ENCODE peak calls at places on chromosomes 11 and 22, in six cellular contexts. One of them, this sample, is unnamed.
A peak's percentile ranks its signal among the peaks of the same experiment; 100 is the strongest.

GRCh38 chr11:78402842-78403241 is 14.8 kb downstream of the GAB2 start:
- DNase-seq in stomach: no peak
- DNase-seq in lower lobe of right lung: no peak
- DNase-seq in mesenchymal stem cell: no peak
- DNase-seq in prostate gland: no peak
- DNase-seq in uterus: no peak
- DNase-seq in this sample: no peak

GRCh38 chr22:38260760-38261477 is 11.9 kb downstream of the TMEM184B start:
- DNase-seq in stomach: no peak
- DNase-seq in lower lobe of right lung: no peak
- DNase-seq in mesenchymal stem cell: no peak
- DNase-seq in prostate gland: no peak
- DNase-seq in uterus: no peak
- DNase-seq in this sample: no peak

GRCh38 chr11:47216141-47216798 is 1.5 kb downstream of the DDB2 start:
- DNase-seq in stomach: peak; percentile 69
- DNase-seq in lower lobe of right lung: no peak
- DNase-seq in mesenchymal stem cell: peak; percentile 93
- DNase-seq in prostate gland: peak; percentile 46
- DNase-seq in uterus: peak; percentile 44
- DNase-seq in this sample: no peak

GRCh38 chr11:131481317-131481716 is 110.9 kb downstream of the NTM start:
- DNase-seq in stomach: no peak
- DNase-seq in lower lobe of right lung: no peak
- DNase-seq in mesenchymal stem cell: no peak
- DNase-seq in prostate gland: no peak
- DNase-seq in uterus: no peak
- DNase-seq in this sample: no peak

GRCh38 chr11:134120143-134120850 is 51.4 kb downstream of the JAM3 start:
- DNase-seq in stomach: peak; percentile 35
- DNase-seq in lower lobe of right lung: no peak
- DNase-seq in mesenchymal stem cell: peak; percentile 97
- DNase-seq in prostate gland: peak; percentile 64
- DNase-seq in uterus: peak; percentile 63
- DNase-seq in this sample: no peak

GRCh38 chr22:42608481-42609361 is 6.0 kb downstream of the POLDIP3 start:
- DNase-seq in stomach: no peak
- DNase-seq in lower lobe of right lung: no peak
- DNase-seq in mesenchymal stem cell: peak; percentile 75
- DNase-seq in prostate gland: no peak
- DNase-seq in uterus: no peak
- DNase-seq in this sample: no peak

GRCh38 chr11:27085605-27086004 is 45.0 kb downstream of the BBOX1 start:
- DNase-seq in stomach: no peak
- DNase-seq in lower lobe of right lung: no peak
- DNase-seq in mesenchymal stem cell: peak; percentile 48
- DNase-seq in prostate gland: no peak
- DNase-seq in uterus: no peak
- DNase-seq in this sample: no peak

GRCh38 chr11:123129920-123130319 is 65.1 kb downstream of the CLMP start:
- DNase-seq in stomach: no peak
- DNase-seq in lower lobe of right lung: no peak
- DNase-seq in mesenchymal stem cell: peak; percentile 67
- DNase-seq in prostate gland: no peak
- DNase-seq in uterus: no peak
- DNase-seq in this sample: no peak

GRCh38 chr22:20080776-20081654 is 974 bp downstream of the DGCR8 start:
- DNase-seq in stomach: no peak
- DNase-seq in lower lobe of right lung: peak; percentile 51
- DNase-seq in mesenchymal stem cell: peak; percentile 83
- DNase-seq in prostate gland: no peak
- DNase-seq in uterus: no peak
- DNase-seq in this sample: no peak

GRCh38 chr11:91947215-91947614 is 277.4 kb upstream of the FAT3 start:
- DNase-seq in stomach: no peak
- DNase-seq in lower lobe of right lung: no peak
- DNase-seq in mesenchymal stem cell: peak; percentile 61
- DNase-seq in prostate gland: peak; percentile 12
- DNase-seq in uterus: no peak
- DNase-seq in this sample: no peak

GRCh38 chr11:1391165-1392010 is 1.7 kb downstream of the BRSK2 start:
- DNase-seq in stomach: no peak
- DNase-seq in lower lobe of right lung: no peak
- DNase-seq in mesenchymal stem cell: no peak
- DNase-seq in prostate gland: no peak
- DNase-seq in uterus: no peak
- DNase-seq in this sample: no peak

GRCh38 chr11:111823131-111823530 is 48.2 kb downstream of the ALG9 start:
- DNase-seq in stomach: no peak
- DNase-seq in lower lobe of right lung: no peak
- DNase-seq in mesenchymal stem cell: no peak
- DNase-seq in prostate gland: no peak
- DNase-seq in uterus: no peak
- DNase-seq in this sample: no peak

GRCh38 chr11:100963375-100963774 is 166.2 kb downstream of the PGR start:
- DNase-seq in stomach: no peak
- DNase-seq in lower lobe of right lung: no peak
- DNase-seq in mesenchymal stem cell: no peak
- DNase-seq in prostate gland: no peak
- DNase-seq in uterus: no peak
- DNase-seq in this sample: no peak

GRCh38 chr22:46115388-46115678 is 35.0 kb upstream of the PPARA start:
- DNase-seq in stomach: no peak
- DNase-seq in lower lobe of right lung: no peak
- DNase-seq in mesenchymal stem cell: no peak
- DNase-seq in prostate gland: no peak
- DNase-seq in uterus: no peak
- DNase-seq in this sample: no peak

GRCh38 chr11:114785820-114786219 is 107.5 kb downstream of the NXPE2 start:
- DNase-seq in stomach: no peak
- DNase-seq in lower lobe of right lung: no peak
- DNase-seq in mesenchymal stem cell: no peak
- DNase-seq in prostate gland: no peak
- DNase-seq in uterus: no peak
- DNase-seq in this sample: no peak

GRCh38 chr22:37177221-37177620 is 10.8 kb downstream of the C1QTNF6 start:
- DNase-seq in stomach: no peak
- DNase-seq in lower lobe of right lung: no peak
- DNase-seq in mesenchymal stem cell: no peak
- DNase-seq in prostate gland: no peak
- DNase-seq in uterus: no peak
- DNase-seq in this sample: peak; percentile 45

GRCh38 chr11:119717839-119718534 is 11.0 kb downstream of the NECTIN1 start:
- DNase-seq in stomach: no peak
- DNase-seq in lower lobe of right lung: no peak
- DNase-seq in mesenchymal stem cell: no peak
- DNase-seq in prostate gland: no peak
- DNase-seq in uterus: no peak
- DNase-seq in this sample: no peak

GRCh38 chr11:69840371-69841169 is 21.4 kb upstream of the FGF3 start:
- DNase-seq in stomach: no peak
- DNase-seq in lower lobe of right lung: peak; percentile 30
- DNase-seq in mesenchymal stem cell: no peak
- DNase-seq in prostate gland: no peak
- DNase-seq in uterus: no peak
- DNase-seq in this sample: no peak

GRCh38 chr11:94757037-94757681 is 11.0 kb upstream of the AMOTL1 start:
- DNase-seq in stomach: no peak
- DNase-seq in lower lobe of right lung: no peak
- DNase-seq in mesenchymal stem cell: no peak
- DNase-seq in prostate gland: no peak
- DNase-seq in uterus: no peak
- DNase-seq in this sample: no peak

GRCh38 chr11:67045314-67045713 is 11.3 kb upstream of the RHOD start:
- DNase-seq in stomach: no peak
- DNase-seq in lower lobe of right lung: no peak
- DNase-seq in mesenchymal stem cell: peak; percentile 80
- DNase-seq in prostate gland: no peak
- DNase-seq in uterus: peak; percentile 23
- DNase-seq in this sample: no peak

GRCh38 chr11:22340803-22341581 is 2.8 kb downstream of the SLC17A6 start:
- DNase-seq in stomach: no peak
- DNase-seq in lower lobe of right lung: no peak
- DNase-seq in mesenchymal stem cell: no peak
- DNase-seq in prostate gland: no peak
- DNase-seq in uterus: no peak
- DNase-seq in this sample: peak; percentile 46

GRCh38 chr11:121341609-121342008 is 49.0 kb downstream of the SC5D start:
- DNase-seq in stomach: no peak
- DNase-seq in lower lobe of right lung: no peak
- DNase-seq in mesenchymal stem cell: no peak
- DNase-seq in prostate gland: no peak
- DNase-seq in uterus: no peak
- DNase-seq in this sample: no peak

GRCh38 chr11:36053314-36053713 is 109.5 kb downstream of the LDLRAD3 start:
- DNase-seq in stomach: no peak
- DNase-seq in lower lobe of right lung: no peak
- DNase-seq in mesenchymal stem cell: no peak
- DNase-seq in prostate gland: no peak
- DNase-seq in uterus: no peak
- DNase-seq in this sample: no peak

GRCh38 chr11:36053901-36054300 is 110.0 kb downstream of the LDLRAD3 start:
- DNase-seq in stomach: no peak
- DNase-seq in lower lobe of right lung: no peak
- DNase-seq in mesenchymal stem cell: no peak
- DNase-seq in prostate gland: no peak
- DNase-seq in uterus: no peak
- DNase-seq in this sample: no peak

GRCh38 chr11:36054628-36055027 is 110.8 kb downstream of the LDLRAD3 start:
- DNase-seq in stomach: no peak
- DNase-seq in lower lobe of right lung: no peak
- DNase-seq in mesenchymal stem cell: no peak
- DNase-seq in prostate gland: no peak
- DNase-seq in uterus: no peak
- DNase-seq in this sample: no peak

GRCh38 chr11:36048496-36049247 is 104.8 kb downstream of the LDLRAD3 start:
- DNase-seq in stomach: no peak
- DNase-seq in lower lobe of right lung: no peak
- DNase-seq in mesenchymal stem cell: peak; percentile 66
- DNase-seq in prostate gland: no peak
- DNase-seq in uterus: no peak
- DNase-seq in this sample: no peak

GRCh38 chr11:36051235-36052072 is 107.6 kb downstream of the LDLRAD3 start:
- DNase-seq in stomach: no peak
- DNase-seq in lower lobe of right lung: no peak
- DNase-seq in mesenchymal stem cell: no peak
- DNase-seq in prostate gland: no peak
- DNase-seq in uterus: no peak
- DNase-seq in this sample: no peak
- H3K27ac ChIP-seq in stomach: no peak overlapping the region
- H3K27ac ChIP-seq in lower lobe of right lung: no peak overlapping the region
- H3K27ac ChIP-seq in mesenchymal stem cell: no peak overlapping the region
- H3K27ac ChIP-seq in prostate gland: no peak overlapping the region
- H3K27ac ChIP-seq in uterus: no peak overlapping the region
- H3K27ac ChIP-seq in this sample: no peak overlapping the region

GRCh38 chr11:85825590-85825989 is 14.6 kb upstream of the SYTL2 start:
- DNase-seq in stomach: no peak
- DNase-seq in lower lobe of right lung: no peak
- DNase-seq in mesenchymal stem cell: no peak
- DNase-seq in prostate gland: no peak
- DNase-seq in uterus: no peak
- DNase-seq in this sample: no peak

GRCh38 chr11:85826096-85826855 is 15.3 kb upstream of the SYTL2 start:
- DNase-seq in stomach: no peak
- DNase-seq in lower lobe of right lung: no peak
- DNase-seq in mesenchymal stem cell: peak; percentile 34
- DNase-seq in prostate gland: no peak
- DNase-seq in uterus: peak; percentile 53
- DNase-seq in this sample: no peak

GRCh38 chr11:85821636-85822035 is 10.7 kb upstream of the SYTL2 start:
- DNase-seq in stomach: peak; percentile 57
- DNase-seq in lower lobe of right lung: no peak
- DNase-seq in mesenchymal stem cell: no peak
- DNase-seq in prostate gland: peak; percentile 54
- DNase-seq in uterus: no peak
- DNase-seq in this sample: no peak

GRCh38 chr11:85822814-85823213 is 11.9 kb upstream of the SYTL2 start:
- DNase-seq in stomach: no peak
- DNase-seq in lower lobe of right lung: no peak
- DNase-seq in mesenchymal stem cell: peak; percentile 64
- DNase-seq in prostate gland: no peak
- DNase-seq in uterus: no peak
- DNase-seq in this sample: no peak

DNA sequence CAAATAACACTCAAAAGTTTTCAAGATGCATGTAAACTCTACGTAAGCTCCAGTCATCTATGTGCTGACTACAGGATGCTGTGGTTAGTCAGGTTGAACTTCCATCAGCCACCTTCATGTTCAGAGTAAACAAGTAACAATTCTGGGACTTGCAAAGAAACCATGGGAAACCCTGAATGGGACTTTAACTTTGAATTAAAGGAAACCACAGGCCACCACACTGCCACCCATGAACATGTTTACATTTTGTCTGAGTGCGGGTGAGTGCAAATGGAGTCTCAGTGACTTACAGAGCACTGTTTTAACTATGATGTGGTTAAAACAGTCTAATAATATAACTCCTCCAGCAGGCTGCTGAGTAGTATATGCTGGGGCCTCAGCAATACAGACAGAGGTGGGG is 12.9 kb upstream of the SYTL2 start:
- DNase-seq in stomach: no peak
- DNase-seq in lower lobe of right lung: no peak
- DNase-seq in mesenchymal stem cell: peak; percentile 76
- DNase-seq in prostate gland: no peak
- DNase-seq in uterus: no peak
- DNase-seq in this sample: no peak
- H3K4me1 ChIP-seq in stomach: peaks cover 22% of the 10 kb centered on the region
- H3K4me1 ChIP-seq in lower lobe of right lung: peaks cover 16% of the 10 kb centered on the region
- H3K4me1 ChIP-seq in mesenchymal stem cell: peaks cover 10% of the 10 kb centered on the region
- H3K4me1 ChIP-seq in prostate gland: peaks cover 18% of the 10 kb centered on the region
- H3K4me1 ChIP-seq in uterus: no peaks in the 10 kb centered on the region
- H3K4me1 ChIP-seq in this sample: peaks cover 4% of the 10 kb centered on the region

DNA sequence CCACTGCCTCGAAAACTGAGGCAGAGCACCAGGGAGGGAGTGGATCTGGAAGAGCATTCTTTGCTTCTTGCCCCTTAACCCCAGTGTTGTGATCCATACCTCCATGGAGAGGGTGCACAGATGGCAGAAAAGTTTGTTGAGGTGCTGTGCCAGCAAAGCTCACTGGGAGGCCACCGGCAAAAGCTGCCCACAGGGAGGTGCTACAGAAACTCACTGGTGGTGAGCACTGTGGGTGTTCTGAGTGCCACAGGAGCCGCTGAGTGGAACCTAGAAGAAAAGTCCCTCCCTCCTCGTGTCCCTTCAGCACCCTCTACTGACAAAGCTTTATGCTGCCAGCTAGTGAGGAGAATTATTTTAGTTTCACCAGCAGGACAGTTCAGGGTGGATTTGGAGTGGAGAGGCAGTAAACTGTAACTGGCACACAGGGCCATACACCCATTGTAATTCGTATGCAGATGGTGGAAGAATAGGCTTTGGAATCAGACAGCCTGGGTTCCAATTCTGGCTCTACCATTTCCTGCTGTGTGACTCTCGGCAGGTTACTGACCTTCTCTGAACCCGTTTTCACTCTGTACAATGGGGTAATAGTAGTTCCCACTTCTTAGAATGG is 84.6 kb downstream of the SWAP70 start:
- DNase-seq in stomach: peak; percentile 42
- DNase-seq in lower lobe of right lung: peak; percentile 68
- DNase-seq in mesenchymal stem cell: peak; percentile 83
- DNase-seq in prostate gland: peak; percentile 44
- DNase-seq in uterus: no peak
- DNase-seq in this sample: peak; percentile 75
- H3K27ac ChIP-seq in stomach: no peak overlapping the region
- H3K27ac ChIP-seq in lower lobe of right lung: peak overlapping the region; percentile 32
- H3K27ac ChIP-seq in mesenchymal stem cell: peak overlapping the region; percentile 41
- H3K27ac ChIP-seq in prostate gland: no peak overlapping the region
- H3K27ac ChIP-seq in uterus: no peak overlapping the region
- H3K27ac ChIP-seq in this sample: peak overlapping the region; percentile 20

GRCh38 chr11:62399172-62399867 is 19.5 kb upstream of the SCGB1A1 start:
- DNase-seq in stomach: no peak
- DNase-seq in lower lobe of right lung: no peak
- DNase-seq in mesenchymal stem cell: no peak
- DNase-seq in prostate gland: no peak
- DNase-seq in uterus: peak; percentile 59
- DNase-seq in this sample: peak; percentile 59
- H3K4me1 ChIP-seq in stomach: peaks cover 57% of the 10 kb centered on the region
- H3K4me1 ChIP-seq in lower lobe of right lung: peaks cover 59% of the 10 kb centered on the region
- H3K4me1 ChIP-seq in mesenchymal stem cell: peaks cover 22% of the 10 kb centered on the region
- H3K4me1 ChIP-seq in prostate gland: peaks cover 21% of the 10 kb centered on the region
- H3K4me1 ChIP-seq in uterus: peaks cover 56% of the 10 kb centered on the region
- H3K4me1 ChIP-seq in this sample: peaks cover 71% of the 10 kb centered on the region